ENCODE peak calls at places on chromosome 19, in five cellular contexts. T is K562, A is stomach, C is ovary, Z is A673. Q is an unnamed sample. For H3K36me3, the result is how much of the 10 kb centered on the place peaks cover.

GRCh38 chr19:14149509-14149994 is 13.2 kb upstream of the ASF1B start:
- DNase-seq in T (no peak), A (peak), C (peak), Z (peak), Q (no peak)

GRCh38 chr19:11848594-11849263 is at the start of gene ZNF439:
- DNase-seq in T (peak), A (peak), C (peak), Z (peak), Q (peak)

GRCh38 chr19:12166596-12166995 is 3.7 kb downstream of the ZNF136 start:
- DNase-seq in T (no peak), A (no peak), C (no peak), Z (no peak), Q (no peak)

GRCh38 chr19:44684892-44685847 is 13.8 kb upstream of the CEACAM16 start:
- DNase-seq in T (peak), A (peak), C (no peak), Z (peak), Q (no peak)

GRCh38 chr19:3041302-3041701 is 12.2 kb upstream of the TLE2 start:
- DNase-seq in T (no peak), A (no peak), C (peak), Z (no peak), Q (no peak)

GRCh38 chr19:45523642-45524256 is 16.5 kb downstream of the VASP start:
- DNase-seq in T (peak), A (peak), C (peak), Z (peak), Q (peak)

GRCh38 chr19:14333101-14333871 is 48.0 kb upstream of the ADGRE5 start:
- DNase-seq in T (no peak), A (peak), C (no peak), Z (peak), Q (no peak)

GRCh38 chr19:10861118-10861651 is 10.2 kb upstream of the CARM1 start:
- DNase-seq in T (peak), A (peak), C (no peak), Z (peak), Q (peak)

GRCh38 chr19:342801-343421 is 1.7 kb downstream of the MIER2 start:
- DNase-seq in T (no peak), A (peak), C (no peak), Z (no peak), Q (peak)

GRCh38 chr19:47258895-47259555 is 2.7 kb downstream of the CCDC9 start:
- DNase-seq in T (no peak), A (no peak), C (no peak), Z (no peak), Q (no peak)

GRCh38 chr19:31141301-31141700 is 207.9 kb downstream of the TSHZ3 start:
- DNase-seq in T (no peak), A (no peak), C (no peak), Z (no peak), Q (no peak)

GRCh38 chr19:36775768-36776167 is 3.2 kb upstream of the ZNF850 start:
- DNase-seq in T (no peak), A (no peak), C (peak), Z (no peak), Q (no peak)

DNA sequence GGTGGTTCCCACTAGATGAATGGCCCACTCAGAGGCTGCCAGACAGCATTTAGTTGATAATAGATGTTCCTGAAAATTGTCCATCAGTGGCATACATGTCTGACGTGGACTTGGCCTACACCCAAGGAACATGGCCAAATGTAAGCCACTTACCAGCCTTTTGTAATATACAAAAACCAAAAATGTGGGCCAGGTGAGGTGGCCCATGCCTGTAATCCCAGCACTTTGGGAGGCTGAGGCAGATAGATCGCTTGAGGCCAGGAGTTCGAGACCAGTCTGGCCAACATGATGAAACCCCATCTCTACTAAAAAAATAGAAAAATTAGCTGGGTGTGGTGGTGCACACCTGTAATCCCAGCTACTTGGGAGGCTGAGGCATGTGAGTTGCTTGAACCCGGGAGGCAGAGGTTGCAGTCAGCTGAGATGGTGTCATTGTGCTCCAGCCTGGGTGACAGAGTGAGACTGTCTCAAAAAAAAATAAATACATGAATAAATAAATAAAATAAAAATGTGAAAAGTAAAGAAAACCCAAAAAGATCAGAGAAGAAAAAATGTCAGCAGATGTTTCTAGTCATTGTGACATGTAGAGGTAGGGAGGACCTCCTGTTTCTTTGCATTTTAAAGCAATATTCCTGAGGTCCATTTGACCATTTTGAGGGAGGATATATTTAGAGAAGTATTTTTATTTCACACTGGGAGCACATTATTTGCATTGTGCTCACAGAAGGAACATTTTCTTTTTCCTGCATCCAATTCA is 7.1 kb upstream of the WTIP start:
- DNase-seq in T (no peak), A (no peak), C (no peak), Z (no peak), Q (no peak)
- H3K27ac ChIP-seq in T (no peak), A (no peak), C (no peak), Z (no peak), Q (no peak)

DNA sequence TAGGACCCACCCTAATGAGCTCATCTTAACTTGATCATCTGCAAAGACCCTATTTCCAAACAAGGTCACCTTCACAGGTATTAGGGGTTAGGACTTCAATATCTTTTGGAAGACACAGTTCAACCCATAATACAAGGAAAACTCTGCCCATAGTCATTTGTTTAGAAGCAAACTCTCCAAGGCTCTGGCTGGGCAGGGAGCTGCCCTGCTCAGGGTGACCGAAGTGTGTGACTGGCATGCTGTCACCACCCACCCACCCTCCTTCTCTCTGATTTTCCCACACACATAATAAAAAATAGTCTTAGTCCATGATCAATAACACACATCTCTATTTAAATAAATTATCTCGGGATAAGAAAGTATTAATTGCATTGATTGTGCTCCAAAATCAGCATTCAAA is 161.1 kb downstream of the KCTD15 start:
- DNase-seq in T (no peak), A (no peak), C (no peak), Z (no peak), Q (no peak)
- H3K36me3 ChIP-seq in T (under half), A (under half), C (under half), Z (under half), Q (under half)

GRCh38 chr19:1431759-1432506 is 6.3 kb upstream of the RPS15 start:
- DNase-seq in T (no peak), A (no peak), C (peak), Z (no peak), Q (no peak)

GRCh38 chr19:1433119-1434039 is 4.8 kb upstream of the RPS15 start:
- DNase-seq in T (no peak), A (no peak), C (no peak), Z (no peak), Q (no peak)

GRCh38 chr19:1434577-1435060 is 3.6 kb upstream of the RPS15 start:
- DNase-seq in T (peak), A (no peak), C (no peak), Z (no peak), Q (no peak)

GRCh38 chr19:1434040-1434366 is 4.2 kb upstream of the RPS15 start:
- DNase-seq in T (no peak), A (no peak), C (no peak), Z (no peak), Q (no peak)

DNA sequence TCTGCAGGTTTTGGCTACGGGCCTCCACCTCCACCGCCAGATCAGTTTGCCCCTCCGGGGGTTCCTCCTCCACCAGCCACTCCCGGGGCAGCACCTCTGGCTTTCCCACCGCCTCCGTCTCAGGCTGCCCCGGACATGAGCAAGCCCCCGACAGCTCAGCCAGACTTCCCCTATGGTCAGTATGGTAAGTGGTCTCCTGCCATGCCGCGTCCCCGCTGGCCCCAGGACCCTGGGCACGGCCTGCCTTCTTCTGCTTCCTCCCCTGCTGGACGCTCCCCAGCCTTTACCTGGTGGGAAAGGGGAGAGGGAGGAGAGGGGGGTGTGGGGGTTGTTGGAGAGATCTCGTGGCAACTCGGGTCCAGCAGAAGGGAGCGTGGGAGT is 5.7 kb upstream of the RPS15 start:
- DNase-seq in T (no peak), A (no peak), C (no peak), Z (no peak), Q (no peak)
- H3K27ac ChIP-seq in T (no peak), A (no peak), C (no peak), Z (no peak), Q (no peak)

DNA sequence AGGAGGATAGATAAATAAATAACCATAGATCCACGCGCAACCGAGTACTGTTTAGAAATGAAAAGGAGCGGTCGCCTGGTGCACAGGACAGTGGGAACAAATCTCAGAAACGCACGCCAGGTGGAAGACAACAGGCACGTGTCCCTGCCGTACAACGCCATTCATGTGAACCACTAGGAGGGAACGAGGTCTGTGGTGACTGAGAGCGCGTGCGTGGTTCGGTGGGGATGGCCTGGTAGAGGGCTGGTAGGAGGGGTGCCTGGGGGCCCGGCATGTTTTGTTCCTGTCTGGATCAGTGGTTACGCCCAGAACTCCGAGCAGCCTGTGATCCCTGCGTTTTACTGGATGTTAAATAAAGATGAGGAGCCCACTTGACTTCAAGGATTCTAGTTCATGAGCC is 111.9 kb downstream of the KDM4B start:
- DNase-seq in T (no peak), A (no peak), C (no peak), Z (no peak), Q (no peak)
- H3K36me3 ChIP-seq in T (half or more), A (half or more), C (under half), Z (under half), Q (under half)

GRCh38 chr19:49462492-49462891 is 9.5 kb downstream of the ALDH16A1 start:
- DNase-seq in T (no peak), A (no peak), C (no peak), Z (no peak), Q (no peak)
- H3K27ac ChIP-seq in T (no peak), A (no peak), C (no peak), Z (no peak), Q (no peak)

GRCh38 chr19:5243878-5244277 is 96.7 kb downstream of the PTPRS start:
- DNase-seq in T (no peak), A (no peak), C (no peak), Z (no peak), Q (no peak)

GRCh38 chr19:5247957-5248705 is 92.5 kb downstream of the PTPRS start:
- DNase-seq in T (no peak), A (no peak), C (no peak), Z (no peak), Q (no peak)

GRCh38 chr19:5246554-5247155 is 94.0 kb downstream of the PTPRS start:
- DNase-seq in T (no peak), A (no peak), C (no peak), Z (no peak), Q (no peak)

GRCh38 chr19:5244351-5244750 is 96.3 kb downstream of the PTPRS start:
- DNase-seq in T (no peak), A (no peak), C (no peak), Z (no peak), Q (no peak)

DNA sequence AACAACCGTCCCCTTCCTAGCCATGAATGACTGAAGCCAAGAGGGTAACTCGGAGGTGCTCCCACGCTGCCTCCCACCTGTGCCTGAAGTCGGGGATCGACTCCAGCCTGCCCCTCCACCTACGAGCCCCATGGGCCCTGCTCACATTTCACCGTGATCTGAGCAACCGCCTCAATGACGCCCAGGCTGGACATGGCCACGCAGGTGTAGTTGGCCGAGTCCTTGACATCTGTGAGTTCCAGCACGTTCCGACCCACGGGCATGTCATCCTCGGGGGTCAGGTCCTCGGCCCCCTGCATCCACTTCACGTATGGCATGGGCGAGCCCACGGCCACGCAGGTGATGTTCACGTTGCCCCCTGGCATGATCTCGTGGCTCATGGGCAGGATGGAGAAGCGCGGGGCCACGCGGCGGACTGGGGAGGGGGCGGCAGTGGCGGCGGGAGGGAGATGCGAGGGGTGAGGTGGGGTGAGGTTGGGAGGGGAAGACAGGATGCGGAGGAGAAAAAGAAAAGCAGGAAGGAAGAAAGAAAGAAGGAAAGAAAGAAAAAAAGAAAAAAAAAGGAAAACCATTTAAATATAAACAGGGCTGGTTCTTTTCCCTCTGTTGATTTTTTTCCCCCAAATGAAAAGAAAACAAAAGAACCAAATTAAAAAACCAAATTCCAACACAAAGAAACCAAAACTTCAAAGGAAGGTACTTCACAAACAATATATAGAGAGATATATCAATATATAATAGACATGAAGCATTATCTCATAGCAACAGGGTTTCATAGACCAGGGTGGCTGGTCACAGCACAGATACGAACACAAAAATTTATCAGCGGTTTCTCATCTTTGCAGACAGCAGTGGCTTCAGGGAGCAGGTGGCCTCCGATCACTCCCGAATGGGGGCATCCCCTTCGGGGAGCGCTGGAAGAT is 94.7 kb downstream of the PTPRS start:
- DNase-seq in T (peak), A (no peak), C (no peak), Z (no peak), Q (no peak)
- H3K36me3 ChIP-seq in T (under half), A (half or more), C (under half), Z (under half), Q (under half)

DNA sequence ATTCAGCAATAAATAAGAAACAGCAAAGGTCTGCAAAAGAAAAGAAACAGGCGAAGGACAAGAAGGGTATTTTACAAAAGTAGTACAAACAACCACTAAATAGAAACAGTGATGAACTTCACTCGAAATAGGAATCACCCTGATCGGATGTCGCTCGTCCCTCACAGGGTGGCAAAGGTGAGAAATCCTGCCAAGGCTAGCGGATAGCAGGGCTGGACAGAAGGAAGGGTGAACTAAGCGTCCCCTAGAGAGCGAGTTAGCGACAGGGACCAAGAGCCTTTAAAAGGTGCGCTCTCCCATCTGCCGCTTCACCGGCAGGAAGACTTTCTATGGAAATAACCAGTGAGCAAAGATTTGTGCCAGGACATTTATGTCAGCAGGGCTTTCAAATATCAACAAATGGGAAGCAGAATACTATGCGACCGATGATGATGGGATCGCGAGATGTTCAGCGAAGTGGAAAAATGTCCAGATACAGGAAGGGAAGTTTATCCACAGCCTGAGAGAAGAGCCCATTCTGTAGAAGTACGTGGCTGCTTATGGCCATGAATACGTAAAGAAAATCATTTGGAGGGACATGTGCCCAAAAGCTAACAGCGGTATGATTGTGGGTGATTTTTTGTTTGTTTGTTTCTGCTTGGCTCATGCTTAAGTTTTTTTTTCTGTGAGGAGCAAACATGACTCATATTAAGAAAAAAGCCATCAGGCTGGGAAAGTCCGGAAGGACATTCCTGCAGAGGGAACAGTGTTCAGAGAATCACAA is 18.9 kb downstream of the ELAVL1 start:
- DNase-seq in T (no peak), A (no peak), C (no peak), Z (no peak), Q (no peak)
- H3K27ac ChIP-seq in T (no peak), A (no peak), C (no peak), Z (no peak), Q (no peak)